ENCODE peak calls at places on chromosomes 11 and 22, in five cellular contexts. R, J, O, L and K are unnamed samples.

GRCh38 chr22:17403906-17404305 is 34.6 kb downstream of the CECR2 start:
- DNase-seq in O (no peak), L (no peak), J (no peak), R (no peak), K (no peak)

GRCh38 chr22:36107436-36107835 is 53.1 kb downstream of the APOL3 start:
- DNase-seq in R (no peak), L (peak), O (no peak), J (peak), K (no peak)

GRCh38 chr22:41417622-41418390 is 28.8 kb downstream of the TOB2 start:
- DNase-seq in J (peak), O (no peak), R (peak), L (peak), K (peak)

GRCh38 chr11:118892515-118892914 is 8.8 kb downstream of the CXCR5 start:
- DNase-seq in L (peak), O (no peak), J (no peak), R (peak), K (no peak)

GRCh38 chr11:27184458-27185312 is 144.1 kb downstream of the BBOX1 start:
- DNase-seq in R (no peak), J (no peak), O (no peak), L (no peak), K (no peak)

GRCh38 chr11:111918390-111919256 is at the start of gene C11orf52:
- DNase-seq in R (peak), O (peak), J (no peak), L (peak), K (no peak)

GRCh38 chr11:118953265-118953664 is 2.8 kb upstream of the UPK2 start:
- DNase-seq in R (no peak), O (peak), L (peak), J (no peak), K (peak)

GRCh38 chr11:120714448-120714847 is 202.9 kb downstream of the GRIK4 start:
- DNase-seq in L (no peak), J (no peak), O (no peak), R (no peak), K (no peak)

GRCh38 chr11:112929432-112929831 is 31.8 kb upstream of the NCAM1 start:
- DNase-seq in L (no peak), J (no peak), O (no peak), R (no peak), K (no peak)

GRCh38 chr11:63763506-63764200 is 4.9 kb downstream of the ZFTA start:
- DNase-seq in J (peak), L (peak), R (peak), O (peak), K (no peak)

GRCh38 chr11:5380740-5381342 is 2.8 kb upstream of the OR51M1 start:
- DNase-seq in L (no peak), J (no peak), O (peak), R (peak), K (peak)

GRCh38 chr11:92886243-92886905 is 83.1 kb upstream of the MTNR1B start:
- DNase-seq in R (peak), L (no peak), J (no peak), O (peak), K (peak)

GRCh38 chr11:37449146-37449545 is 851.1 kb upstream of the RAG2 start:
- DNase-seq in R (no peak), J (no peak), L (no peak), O (peak), K (no peak)

GRCh38 chr11:575996-576756 is at the start of gene PHRF1:
- DNase-seq in R (peak), J (peak), O (peak), L (peak), K (peak)

GRCh38 chr22:26743149-26743548 is 85.8 kb downstream of the MIAT start:
- DNase-seq in J (no peak), L (no peak), R (no peak), O (no peak), K (no peak)

GRCh38 chr22:17234144-17234623 is 14.9 kb upstream of the ADA2 start:
- DNase-seq in J (no peak), L (peak), R (no peak), O (peak), K (no peak)

GRCh38 chr11:2265396-2265795 is 5.0 kb downstream of the ASCL2 start:
- DNase-seq in R (no peak), J (no peak), L (no peak), O (no peak), K (no peak)

GRCh38 chr11:3166268-3167142 is 1.4 kb upstream of the OSBPL5 start:
- DNase-seq in J (no peak), L (peak), O (peak), R (peak), K (no peak)

GRCh38 chr11:19281041-19281440 is 40.3 kb upstream of the E2F8 start:
- DNase-seq in R (no peak), L (no peak), O (no peak), J (no peak), K (no peak)

GRCh38 chr22:23613193-23613973 is 18.7 kb downstream of the DRICH1 start:
- DNase-seq in O (no peak), L (no peak), J (no peak), R (no peak), K (no peak)

GRCh38 chr11:96215094-96215782 is 127.8 kb downstream of the MAML2 start:
- DNase-seq in L (peak), O (no peak), R (peak), J (no peak), K (no peak)

GRCh38 chr11:72716291-72716690 is 35.9 kb downstream of the ARAP1 start:
- DNase-seq in R (no peak), L (peak), O (no peak), J (no peak), K (no peak)

GRCh38 chr11:123429336-123429735 is 733 bp upstream of the GRAMD1B start:
- DNase-seq in J (no peak), O (no peak), R (no peak), L (no peak), K (no peak)

GRCh38 chr11:76778874-76779273 is 4.3 kb upstream of the TSKU start:
- DNase-seq in J (no peak), R (no peak), O (no peak), L (no peak), K (no peak)

GRCh38 chr22:19637405-19638281 is 76.7 kb upstream of the SEPTIN5 start:
- DNase-seq in O (no peak), J (peak), L (no peak), R (no peak), K (no peak)

GRCh38 chr11:15342163-15342562 is 227.4 kb downstream of the INSC start:
- DNase-seq in O (no peak), L (no peak), J (no peak), R (no peak), K (no peak)

GRCh38 chr11:61417670-61418069 is 12.1 kb downstream of the CPSF7 start:
- DNase-seq in R (no peak), J (no peak), L (no peak), O (no peak), K (no peak)
- H3K27ac ChIP-seq in R (no peak), J (no peak), L (no peak), O (no peak), K (no peak)

DNA sequence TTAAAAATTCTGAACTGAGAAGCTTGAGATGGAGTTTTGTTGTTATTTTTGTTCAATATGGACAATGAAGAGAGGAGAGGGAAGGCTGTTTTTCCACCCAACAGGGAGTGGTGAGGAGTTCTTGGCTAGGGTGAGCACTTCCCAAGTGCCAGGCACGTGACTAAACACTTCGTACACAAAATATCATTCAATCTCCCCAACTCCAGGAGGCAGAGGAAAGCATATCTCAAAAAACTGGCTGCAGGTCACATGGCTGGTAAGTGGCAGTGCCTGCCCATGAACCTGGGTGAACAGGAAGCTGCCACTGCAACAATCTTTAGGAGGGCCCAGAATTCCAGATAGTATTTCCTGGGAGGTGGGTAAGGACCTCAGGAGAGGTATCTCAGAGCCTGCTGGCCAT is 11.6 kb downstream of the ELF5 start:
- DNase-seq in J (no peak), O (no peak), L (no peak), R (no peak), K (no peak)
- H3K27ac ChIP-seq in J (no peak), O (no peak), L (peak), R (no peak), K (no peak)

DNA sequence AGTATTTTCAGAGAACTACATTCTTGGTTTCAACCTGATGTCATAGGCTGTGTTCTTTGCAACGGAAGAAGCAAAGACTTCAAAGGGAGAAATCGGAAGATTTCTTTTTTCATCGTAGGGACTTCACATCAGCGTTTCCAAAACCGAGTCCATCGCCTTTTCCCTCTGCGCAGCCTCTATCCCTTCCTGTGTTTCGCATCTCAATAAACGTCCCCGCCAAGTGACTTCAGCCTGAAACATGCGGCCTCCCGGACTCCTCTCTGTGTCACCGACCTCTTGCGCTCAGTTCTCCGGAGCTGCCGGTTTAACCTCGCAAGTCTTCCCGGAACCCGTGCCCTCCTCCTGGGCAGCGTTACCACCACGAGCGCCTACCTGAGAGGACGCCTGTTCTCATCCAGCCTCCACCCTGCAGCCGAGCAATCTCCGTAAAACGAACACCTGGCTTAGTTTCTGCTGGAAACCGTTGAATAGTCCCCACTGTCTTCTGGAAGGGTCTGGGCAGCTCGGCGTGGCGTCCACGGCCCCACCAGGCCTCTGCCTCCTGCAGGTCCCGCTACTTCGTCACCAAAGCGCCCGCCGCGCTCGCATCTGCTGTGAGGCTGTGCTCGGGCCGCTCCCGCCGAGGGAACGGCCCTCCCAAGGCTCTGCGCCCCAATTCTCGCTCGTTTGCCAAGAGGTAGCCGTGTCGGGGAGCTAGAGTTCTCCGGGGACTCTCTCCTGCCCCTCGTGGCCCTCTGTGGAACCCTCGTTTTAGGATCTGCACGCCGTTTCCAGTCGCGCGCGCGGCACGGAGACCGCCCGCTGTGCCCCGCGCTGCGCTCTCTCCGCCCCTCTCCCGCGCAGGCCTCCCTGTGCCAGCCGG is at the start of gene GLB1L3:
- DNase-seq in R (peak), O (peak), L (no peak), J (no peak), K (peak)
- H3K27ac ChIP-seq in R (no peak), O (no peak), L (no peak), J (no peak), K (no peak)

GRCh38 chr11:110367571-110367970 is 62.2 kb upstream of the FDX1 start:
- DNase-seq in O (no peak), R (no peak), L (no peak), J (no peak), K (no peak)

GRCh38 chr11:110362916-110363574 is 66.6 kb upstream of the RDX start:
- DNase-seq in O (peak), R (no peak), L (no peak), J (no peak), K (peak)

GRCh38 chr11:110366234-110366633 is 63.5 kb upstream of the FDX1 start:
- DNase-seq in O (no peak), L (peak), J (no peak), R (no peak), K (no peak)
- H3K27ac ChIP-seq in O (no peak), L (no peak), J (peak), R (no peak), K (no peak)

GRCh38 chr22:44730490-44731356 is 21.7 kb upstream of the ARHGAP8 start:
- DNase-seq in L (no peak), R (no peak), O (no peak), J (no peak), K (no peak)
- H3K27ac ChIP-seq in L (no peak), R (peak), O (no peak), J (no peak), K (no peak)

GRCh38 chr22:30306629-30307016 is 17.3 kb upstream of the CASTOR1 start:
- DNase-seq in J (no peak), R (no peak), O (no peak), L (no peak), K (no peak)
- H3K27ac ChIP-seq in J (peak), R (peak), O (no peak), L (peak), K (peak)